ENCODE peak calls at places on chromosomes 1 and 21, in five cellular contexts. One of them, this sample, is unnamed.

GRCh38 chr1:164765557-164765956 is 206.6 kb downstream of the PBX1 start:
- DNase-seq in heart right ventricle: no peak
- DNase-seq in HFF-Myc: no peak
- DNase-seq in neural progenitor cell: no peak
- DNase-seq in sigmoid colon: no peak
- DNase-seq in this sample: peak; percentile 90

GRCh38 chr21:32520885-32521735 is 64.2 kb downstream of the TCP10L start:
- DNase-seq in HFF-Myc: peak; percentile 60
- DNase-seq in sigmoid colon: peak; percentile 91
- DNase-seq in heart right ventricle: peak; percentile 96
- DNase-seq in neural progenitor cell: no peak
- DNase-seq in this sample: peak; percentile 91

GRCh38 chr1:4657244-4657789 is 2.9 kb downstream of the AJAP1 start:
- DNase-seq in heart right ventricle: no peak
- DNase-seq in HFF-Myc: no peak
- DNase-seq in neural progenitor cell: no peak
- DNase-seq in sigmoid colon: no peak
- DNase-seq in this sample: no peak

GRCh38 chr1:41314781-41315481 is 46.3 kb upstream of the FOXO6 start:
- DNase-seq in heart right ventricle: no peak
- DNase-seq in neural progenitor cell: peak; percentile 57
- DNase-seq in HFF-Myc: no peak
- DNase-seq in sigmoid colon: no peak
- DNase-seq in this sample: no peak

GRCh38 chr1:240998024-240998423 is 359.0 kb downstream of the RGS7 start:
- DNase-seq in heart right ventricle: no peak
- DNase-seq in sigmoid colon: no peak
- DNase-seq in neural progenitor cell: no peak
- DNase-seq in HFF-Myc: no peak
- DNase-seq in this sample: peak; percentile 38

GRCh38 chr1:228978486-228979324 is 243.4 kb downstream of the RHOU start:
- DNase-seq in sigmoid colon: peak; percentile 91
- DNase-seq in neural progenitor cell: no peak
- DNase-seq in heart right ventricle: no peak
- DNase-seq in HFF-Myc: no peak
- DNase-seq in this sample: no peak

GRCh38 chr1:25978404-25978803 is 19.5 kb downstream of the PAFAH2 start:
- DNase-seq in neural progenitor cell: no peak
- DNase-seq in heart right ventricle: no peak
- DNase-seq in sigmoid colon: no peak
- DNase-seq in HFF-Myc: no peak
- DNase-seq in this sample: no peak

GRCh38 chr1:159786966-159787365 is 6.2 kb downstream of the DUSP23 start:
- DNase-seq in heart right ventricle: no peak
- DNase-seq in neural progenitor cell: no peak
- DNase-seq in sigmoid colon: no peak
- DNase-seq in HFF-Myc: no peak
- DNase-seq in this sample: no peak

GRCh38 chr1:2786329-2787162 is 14.9 kb downstream of the TTC34 start:
- DNase-seq in neural progenitor cell: peak; percentile 19
- DNase-seq in heart right ventricle: peak; percentile 22
- DNase-seq in HFF-Myc: no peak
- DNase-seq in sigmoid colon: peak; percentile 69
- DNase-seq in this sample: no peak

GRCh38 chr1:65459397-65459768 is 38.9 kb downstream of the LEPR start:
- DNase-seq in neural progenitor cell: peak; percentile 41
- DNase-seq in heart right ventricle: no peak
- DNase-seq in sigmoid colon: no peak
- DNase-seq in HFF-Myc: no peak
- DNase-seq in this sample: peak; percentile 39

GRCh38 chr21:45012661-45013270 is 61.6 kb upstream of the ADARB1 start:
- DNase-seq in neural progenitor cell: peak; percentile 58
- DNase-seq in HFF-Myc: no peak
- DNase-seq in sigmoid colon: no peak
- DNase-seq in heart right ventricle: no peak
- DNase-seq in this sample: no peak

GRCh38 chr1:236235116-236235515 is 46.6 kb downstream of the ERO1B start:
- DNase-seq in HFF-Myc: no peak
- DNase-seq in sigmoid colon: no peak
- DNase-seq in neural progenitor cell: no peak
- DNase-seq in heart right ventricle: no peak
- DNase-seq in this sample: no peak

GRCh38 chr1:12370241-12370980 is 140.6 kb downstream of the VPS13D start:
- DNase-seq in neural progenitor cell: no peak
- DNase-seq in sigmoid colon: no peak
- DNase-seq in HFF-Myc: no peak
- DNase-seq in heart right ventricle: no peak
- DNase-seq in this sample: no peak

GRCh38 chr1:198601936-198602889 is 36.6 kb upstream of the PTPRC start:
- DNase-seq in sigmoid colon: no peak
- DNase-seq in HFF-Myc: no peak
- DNase-seq in neural progenitor cell: no peak
- DNase-seq in heart right ventricle: no peak
- DNase-seq in this sample: peak; percentile 38

GRCh38 chr21:29277442-29277841 is 21.3 kb upstream of the BACH1 start:
- DNase-seq in neural progenitor cell: no peak
- DNase-seq in heart right ventricle: no peak
- DNase-seq in HFF-Myc: no peak
- DNase-seq in sigmoid colon: no peak
- DNase-seq in this sample: no peak

GRCh38 chr1:37482796-37483744 is 8.7 kb downstream of the ZC3H12A start:
- DNase-seq in neural progenitor cell: no peak
- DNase-seq in HFF-Myc: no peak
- DNase-seq in heart right ventricle: no peak
- DNase-seq in sigmoid colon: no peak
- DNase-seq in this sample: no peak

GRCh38 chr1:201461783-201462441 is 7.1 kb downstream of the PHLDA3 start:
- DNase-seq in HFF-Myc: peak; percentile 87
- DNase-seq in sigmoid colon: peak; percentile 96
- DNase-seq in heart right ventricle: peak; percentile 68
- DNase-seq in neural progenitor cell: no peak
- DNase-seq in this sample: peak; percentile 98

GRCh38 chr1:56973898-56974752 is 8.3 kb upstream of the C8B start:
- DNase-seq in heart right ventricle: no peak
- DNase-seq in HFF-Myc: no peak
- DNase-seq in neural progenitor cell: no peak
- DNase-seq in sigmoid colon: no peak
- DNase-seq in this sample: no peak

GRCh38 chr1:79497193-79497773 is 490.8 kb upstream of the ADGRL4 start:
- DNase-seq in sigmoid colon: no peak
- DNase-seq in HFF-Myc: peak; percentile 14
- DNase-seq in heart right ventricle: no peak
- DNase-seq in neural progenitor cell: peak; percentile 54
- DNase-seq in this sample: peak; percentile 45

GRCh38 chr1:81330111-81330510 is 470.6 kb upstream of the ADGRL2 start:
- DNase-seq in HFF-Myc: no peak
- DNase-seq in neural progenitor cell: no peak
- DNase-seq in heart right ventricle: no peak
- DNase-seq in sigmoid colon: no peak
- DNase-seq in this sample: no peak

GRCh38 chr1:209820986-209821385 is 6.8 kb upstream of the UTP25 start:
- DNase-seq in heart right ventricle: no peak
- DNase-seq in sigmoid colon: no peak
- DNase-seq in HFF-Myc: no peak
- DNase-seq in neural progenitor cell: no peak
- DNase-seq in this sample: no peak

GRCh38 chr21:35086357-35086756 is 37.3 kb upstream of the RUNX1 start:
- DNase-seq in HFF-Myc: no peak
- DNase-seq in sigmoid colon: no peak
- DNase-seq in heart right ventricle: no peak
- DNase-seq in neural progenitor cell: no peak
- DNase-seq in this sample: peak; percentile 45

GRCh38 chr1:207811920-207812720 is 60.3 kb downstream of the CD46 start:
- DNase-seq in sigmoid colon: peak; percentile 93
- DNase-seq in heart right ventricle: peak; percentile 69
- DNase-seq in HFF-Myc: no peak
- DNase-seq in neural progenitor cell: peak; percentile 32
- DNase-seq in this sample: no peak

GRCh38 chr1:61289232-61289967 is 207.0 kb downstream of the NFIA start:
- DNase-seq in sigmoid colon: no peak
- DNase-seq in heart right ventricle: no peak
- DNase-seq in HFF-Myc: no peak
- DNase-seq in neural progenitor cell: no peak
- DNase-seq in this sample: no peak

GRCh38 chr1:10074855-10075418 is 42.2 kb downstream of the UBE4B start:
- DNase-seq in sigmoid colon: no peak
- DNase-seq in HFF-Myc: no peak
- DNase-seq in heart right ventricle: no peak
- DNase-seq in neural progenitor cell: no peak
- DNase-seq in this sample: peak; percentile 15

GRCh38 chr1:113940365-113941244 is 11.5 kb downstream of the HIPK1 start:
- DNase-seq in sigmoid colon: no peak
- DNase-seq in heart right ventricle: no peak
- DNase-seq in HFF-Myc: no peak
- DNase-seq in neural progenitor cell: no peak
- DNase-seq in this sample: no peak

GRCh38 chr21:17726047-17726446 is 93.1 kb downstream of the C21orf91 start:
- DNase-seq in HFF-Myc: peak; percentile 2
- DNase-seq in sigmoid colon: no peak
- DNase-seq in neural progenitor cell: peak; percentile 5
- DNase-seq in heart right ventricle: no peak
- DNase-seq in this sample: no peak

GRCh38 chr1:243475966-243476365 is 220.1 kb downstream of the SDCCAG8 start:
- DNase-seq in heart right ventricle: no peak
- DNase-seq in neural progenitor cell: peak; percentile 87
- DNase-seq in sigmoid colon: no peak
- DNase-seq in HFF-Myc: no peak
- DNase-seq in this sample: peak; percentile 73
- TF ChIP-seq CTCF in heart right ventricle: no peak
- TF ChIP-seq CTCF in neural progenitor cell: peak; percentile 60
- TF ChIP-seq CTCF in sigmoid colon: no peak
- TF ChIP-seq CTCF in HFF-Myc: no peak
- TF ChIP-seq CTCF in this sample: peak; percentile 60

GRCh38 chr1:167430849-167431242 is 87.5 kb downstream of the CD247 start:
- DNase-seq in neural progenitor cell: no peak
- DNase-seq in HFF-Myc: no peak
- DNase-seq in sigmoid colon: no peak
- DNase-seq in heart right ventricle: no peak
- DNase-seq in this sample: no peak
- H3K4me3 ChIP-seq in neural progenitor cell: no peak overlapping the region
- H3K4me3 ChIP-seq in HFF-Myc: no peak overlapping the region
- H3K4me3 ChIP-seq in sigmoid colon: no peak overlapping the region
- H3K4me3 ChIP-seq in heart right ventricle: no peak overlapping the region
- H3K4me3 ChIP-seq in this sample: no peak overlapping the region

GRCh38 chr1:244863491-244864252 is 671 bp downstream of the HNRNPU start:
- DNase-seq in heart right ventricle: peak; percentile 34
- DNase-seq in sigmoid colon: no peak
- DNase-seq in neural progenitor cell: no peak
- DNase-seq in HFF-Myc: no peak
- DNase-seq in this sample: no peak

GRCh38 chr1:244862354-244862698 is 2.0 kb downstream of the HNRNPU start:
- DNase-seq in heart right ventricle: no peak
- DNase-seq in sigmoid colon: no peak
- DNase-seq in neural progenitor cell: no peak
- DNase-seq in HFF-Myc: no peak
- DNase-seq in this sample: no peak

GRCh38 chr1:244861683-244862082 is 2.7 kb downstream of the HNRNPU start:
- DNase-seq in neural progenitor cell: peak; percentile 15
- DNase-seq in heart right ventricle: no peak
- DNase-seq in HFF-Myc: no peak
- DNase-seq in sigmoid colon: no peak
- DNase-seq in this sample: no peak

GRCh38 chr1:244864253-244865027 is at the start of gene HNRNPU:
- DNase-seq in neural progenitor cell: peak; percentile 99
- DNase-seq in heart right ventricle: peak; percentile 96
- DNase-seq in sigmoid colon: peak; percentile 99
- DNase-seq in HFF-Myc: peak; percentile 85
- DNase-seq in this sample: peak; percentile 98

DNA sequence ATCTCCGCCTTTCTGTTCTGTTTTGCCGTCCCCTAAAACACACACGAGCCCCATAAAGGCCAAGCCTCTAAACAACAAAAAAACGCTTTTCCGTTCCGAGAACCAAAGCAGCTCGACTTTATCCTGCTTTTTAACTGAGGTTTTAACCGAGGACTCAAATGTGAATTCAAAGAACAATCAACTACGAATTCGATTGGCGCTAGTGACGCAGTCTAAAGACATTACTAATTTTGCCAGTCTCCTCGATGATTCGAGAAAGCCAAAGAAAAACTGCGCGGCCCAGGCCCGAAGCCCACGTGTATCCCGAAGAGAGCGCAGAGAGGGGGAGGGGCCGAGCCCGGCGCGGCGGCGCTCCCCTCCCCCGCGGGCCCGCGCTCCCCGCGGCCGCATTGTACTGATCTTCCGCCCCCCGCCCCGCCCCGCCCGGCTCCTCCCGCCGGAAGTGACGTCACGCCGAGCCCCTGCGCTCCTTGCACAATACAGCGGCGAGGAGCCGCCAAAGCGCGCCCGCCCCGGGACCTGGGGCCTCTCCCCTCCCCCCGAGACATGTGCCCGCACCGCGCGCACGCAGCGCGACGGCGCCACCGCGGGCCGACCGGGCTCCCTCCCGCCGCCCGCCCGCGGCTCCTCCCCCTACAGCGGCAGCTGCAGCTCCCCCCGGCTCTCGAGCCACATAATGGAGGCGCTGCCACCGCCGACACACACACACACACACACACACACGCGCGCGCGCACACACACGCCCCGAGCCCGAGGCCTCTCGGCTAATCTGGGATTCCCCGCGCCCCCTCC is 1.4 kb downstream of the HNRNPU start:
- DNase-seq in heart right ventricle: peak; percentile 97
- DNase-seq in HFF-Myc: peak; percentile 46
- DNase-seq in sigmoid colon: peak; percentile 99
- DNase-seq in neural progenitor cell: peak; percentile 98
- DNase-seq in this sample: peak; percentile 96
- TF ChIP-seq CTCF in heart right ventricle: no peak
- TF ChIP-seq CTCF in HFF-Myc: no peak
- TF ChIP-seq CTCF in sigmoid colon: no peak
- TF ChIP-seq CTCF in neural progenitor cell: no peak
- TF ChIP-seq CTCF in this sample: no peak

DNA sequence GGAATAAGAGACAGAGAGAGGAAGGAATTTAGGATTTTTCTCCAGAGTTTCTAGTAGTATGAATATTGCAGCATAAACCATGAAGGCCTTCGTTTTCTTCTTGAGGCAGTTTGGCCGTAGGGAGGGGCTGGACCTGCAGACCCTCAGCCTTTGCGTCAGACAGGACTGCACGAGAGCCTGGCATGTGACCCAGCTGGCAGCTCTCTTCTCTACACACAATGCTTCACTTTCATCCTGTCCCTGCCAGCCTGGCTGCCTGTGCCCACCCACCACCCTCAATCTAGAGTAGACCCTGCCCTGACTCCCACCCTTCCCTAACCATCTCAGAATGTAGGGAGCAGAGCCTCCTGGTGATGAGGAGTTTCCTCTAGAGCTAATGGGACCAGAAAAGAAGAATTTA is 1.6 kb downstream of the CA14 start:
- DNase-seq in sigmoid colon: peak; percentile 69
- DNase-seq in HFF-Myc: no peak
- DNase-seq in heart right ventricle: no peak
- DNase-seq in neural progenitor cell: no peak
- DNase-seq in this sample: no peak
- H3K4me3 ChIP-seq in sigmoid colon: no peak overlapping the region
- H3K4me3 ChIP-seq in HFF-Myc: no peak overlapping the region
- H3K4me3 ChIP-seq in heart right ventricle: no peak overlapping the region
- H3K4me3 ChIP-seq in neural progenitor cell: peak overlapping the region; percentile 84
- H3K4me3 ChIP-seq in this sample: no peak overlapping the region

GRCh38 chr1:42732126-42732680 is 7.8 kb downstream of the CLDN19 start:
- DNase-seq in sigmoid colon: no peak
- DNase-seq in neural progenitor cell: no peak
- DNase-seq in heart right ventricle: no peak
- DNase-seq in HFF-Myc: no peak
- DNase-seq in this sample: no peak
- TF ChIP-seq CTCF in sigmoid colon: no peak
- TF ChIP-seq CTCF in neural progenitor cell: no peak
- TF ChIP-seq CTCF in heart right ventricle: no peak
- TF ChIP-seq CTCF in HFF-Myc: no peak
- TF ChIP-seq CTCF in this sample: no peak

This sample was measured in astrocyte of the spinal cord.